ENCODE peak calls at places on chromosome 1, in nine cellular contexts. X is amniotic stem cell; B is T-helper 2 cell; C is NB4; Y is stimulated activated CD4-positive, alpha-beta T cell treated with anti-CD3 and anti-CD28 coated beads, Interleukin-12 subunit alpha, Interleukin-12 subunit beta, amount 100 ng/mL, for 4 hours; G is heart left ventricle; P is adipocyte; E is stromal cell of bone marrow; S is CD8-positive, alpha-beta memory T cell. Z is an unnamed sample.

GRCh38 chr1:153397924-153398651 is 7.2 kb upstream of the S100A8 start:
- DNase-seq in X (no peak), B (no peak), C (no peak), Y (no peak), G (no peak), P (no peak), E (no peak), S (no peak), Z (no peak)

GRCh38 chr1:31910933-31911332 is 27.2 kb downstream of the PTP4A2 start:
- DNase-seq in X (no peak), B (peak), C (peak), Y (no peak), G (no peak), P (peak), E (no peak), S (no peak), Z (no peak)

GRCh38 chr1:7558921-7559869 is 211.9 kb upstream of the VAMP3 start:
- DNase-seq in X (no peak), B (no peak), C (no peak), Y (no peak), G (peak), P (no peak), E (no peak), S (no peak), Z (no peak)

GRCh38 chr1:37128091-37128490 is 93.8 kb upstream of the GRIK3 start:
- DNase-seq in X (no peak), B (no peak), C (no peak), Y (no peak), G (no peak), P (no peak), E (no peak), S (no peak), Z (no peak)

GRCh38 chr1:99849413-99849743 is 783 bp upstream of the AGL start:
- DNase-seq in X (no peak), B (no peak), C (peak), Y (peak), G (no peak), P (peak), E (no peak), S (no peak), Z (no peak)

GRCh38 chr1:37448691-37449417 is 25.5 kb upstream of the ZC3H12A start:
- DNase-seq in X (no peak), B (no peak), C (peak), Y (no peak), G (no peak), P (no peak), E (no peak), S (no peak), Z (no peak)

GRCh38 chr1:178134061-178134460 is 40.2 kb downstream of the RASAL2 start:
- DNase-seq in X (no peak), B (no peak), C (peak), Y (no peak), G (no peak), P (peak), E (peak), S (no peak), Z (no peak)

GRCh38 chr1:164771568-164772350 is 212.8 kb downstream of the PBX1 start:
- DNase-seq in X (no peak), B (no peak), C (no peak), Y (no peak), G (no peak), P (peak), E (no peak), S (no peak), Z (no peak)

GRCh38 chr1:20266141-20266540 is 24.5 kb upstream of the VWA5B1 start:
- DNase-seq in X (no peak), B (no peak), C (no peak), Y (no peak), G (no peak), P (no peak), E (no peak), S (no peak), Z (no peak)

GRCh38 chr1:212070720-212071302 is 35.3 kb downstream of the DTL start:
- DNase-seq in X (peak), B (peak), C (peak), Y (no peak), G (no peak), P (peak), E (peak), S (no peak), Z (no peak)

GRCh38 chr1:211734359-211734758 is 58.9 kb upstream of the NEK2 start:
- DNase-seq in X (no peak), B (no peak), C (no peak), Y (no peak), G (no peak), P (no peak), E (no peak), S (no peak), Z (no peak)

GRCh38 chr1:200409203-200409760 is 554 bp downstream of the ZNF281 start:
- DNase-seq in X (no peak), B (peak), C (peak), Y (peak), G (no peak), P (peak), E (no peak), S (peak), Z (peak)

GRCh38 chr1:231827337-231828105 is 200.9 kb downstream of the DISC1 start:
- DNase-seq in X (peak), B (no peak), C (no peak), Y (no peak), G (no peak), P (peak), E (no peak), S (no peak), Z (no peak)

GRCh38 chr1:188794969-188795368 is 1682.7 kb downstream of the BRINP3 start:
- DNase-seq in X (no peak), B (no peak), C (no peak), Y (no peak), G (no peak), P (no peak), E (no peak), S (no peak), Z (no peak)

GRCh38 chr1:151936653-151937052 is 27.3 kb upstream of the THEM4 start:
- DNase-seq in X (no peak), B (no peak), C (no peak), Y (no peak), G (no peak), P (no peak), E (no peak), S (no peak), Z (no peak)

GRCh38 chr1:179923044-179923443 is 31.6 kb upstream of the CEP350 start:
- DNase-seq in X (no peak), B (no peak), C (peak), Y (no peak), G (no peak), P (no peak), E (no peak), S (no peak), Z (no peak)